ENCODE peak calls at places on chromosomes 5 and 9, in nine cellular contexts. One of them, this sample, is unnamed.

GRCh38 chr9:113481176-113481805 is 17.8 kb downstream of the RGS3 start:
- DNase-seq in GM13976: no peak
- DNase-seq in hepatic stellate cell: no peak
- DNase-seq in activated T-cell treated with anti-CD3 and anti-CD28 coated beads for 24 hours: no peak
- DNase-seq in GM12891: no peak
- DNase-seq in aorta: no peak
- DNase-seq in pancreas: no peak
- DNase-seq in AG04449: no peak
- DNase-seq in AG08396: no peak
- DNase-seq in this sample: no peak

GRCh38 chr5:39624268-39624886 is 199.6 kb upstream of the DAB2 start:
- DNase-seq in AG08396: peak
- DNase-seq in GM13976: no peak
- DNase-seq in hepatic stellate cell: peak
- DNase-seq in AG04449: no peak
- DNase-seq in pancreas: no peak
- DNase-seq in aorta: no peak
- DNase-seq in activated T-cell treated with anti-CD3 and anti-CD28 coated beads for 24 hours: no peak
- DNase-seq in GM12891: no peak
- DNase-seq in this sample: no peak

GRCh38 chr5:176742246-176743105 is 67.9 kb upstream of the UNC5A start:
- DNase-seq in GM13976: peak
- DNase-seq in pancreas: no peak
- DNase-seq in aorta: no peak
- DNase-seq in activated T-cell treated with anti-CD3 and anti-CD28 coated beads for 24 hours: no peak
- DNase-seq in hepatic stellate cell: no peak
- DNase-seq in AG08396: peak
- DNase-seq in GM12891: no peak
- DNase-seq in AG04449: no peak
- DNase-seq in this sample: no peak

GRCh38 chr9:2771661-2772060 is 54.4 kb downstream of the KCNV2 start:
- DNase-seq in AG04449: no peak
- DNase-seq in GM13976: no peak
- DNase-seq in hepatic stellate cell: no peak
- DNase-seq in aorta: no peak
- DNase-seq in activated T-cell treated with anti-CD3 and anti-CD28 coated beads for 24 hours: no peak
- DNase-seq in pancreas: no peak
- DNase-seq in AG08396: no peak
- DNase-seq in GM12891: no peak
- DNase-seq in this sample: no peak

GRCh38 chr9:116355153-116355827 is 201.7 kb downstream of the PAPPA start:
- DNase-seq in activated T-cell treated with anti-CD3 and anti-CD28 coated beads for 24 hours: no peak
- DNase-seq in hepatic stellate cell: no peak
- DNase-seq in AG08396: peak
- DNase-seq in AG04449: no peak
- DNase-seq in pancreas: no peak
- DNase-seq in GM13976: no peak
- DNase-seq in GM12891: no peak
- DNase-seq in aorta: no peak
- DNase-seq in this sample: no peak

GRCh38 chr5:127088226-127088625 is 14.9 kb upstream of the C5orf63 start:
- DNase-seq in activated T-cell treated with anti-CD3 and anti-CD28 coated beads for 24 hours: no peak
- DNase-seq in GM13976: no peak
- DNase-seq in AG08396: peak
- DNase-seq in AG04449: peak
- DNase-seq in GM12891: no peak
- DNase-seq in aorta: no peak
- DNase-seq in pancreas: no peak
- DNase-seq in hepatic stellate cell: peak
- DNase-seq in this sample: peak

GRCh38 chr9:133943781-133944745 is 48.1 kb downstream of the VAV2 start:
- DNase-seq in GM13976: no peak
- DNase-seq in aorta: peak
- DNase-seq in hepatic stellate cell: no peak
- DNase-seq in AG08396: no peak
- DNase-seq in AG04449: no peak
- DNase-seq in pancreas: peak
- DNase-seq in activated T-cell treated with anti-CD3 and anti-CD28 coated beads for 24 hours: no peak
- DNase-seq in GM12891: no peak
- DNase-seq in this sample: no peak

GRCh38 chr5:91052977-91053732 is 330.0 kb downstream of the ARRDC3 start:
- DNase-seq in aorta: no peak
- DNase-seq in activated T-cell treated with anti-CD3 and anti-CD28 coated beads for 24 hours: no peak
- DNase-seq in GM12891: no peak
- DNase-seq in pancreas: no peak
- DNase-seq in AG04449: no peak
- DNase-seq in hepatic stellate cell: no peak
- DNase-seq in GM13976: no peak
- DNase-seq in AG08396: no peak
- DNase-seq in this sample: no peak

GRCh38 chr5:116942622-116943021 is 368.0 kb upstream of the SEMA6A start:
- DNase-seq in hepatic stellate cell: no peak
- DNase-seq in pancreas: no peak
- DNase-seq in activated T-cell treated with anti-CD3 and anti-CD28 coated beads for 24 hours: no peak
- DNase-seq in AG08396: no peak
- DNase-seq in AG04449: no peak
- DNase-seq in GM12891: no peak
- DNase-seq in aorta: no peak
- DNase-seq in GM13976: no peak
- DNase-seq in this sample: no peak

GRCh38 chr9:126613656-126614055 is at the start of gene LMX1B:
- DNase-seq in activated T-cell treated with anti-CD3 and anti-CD28 coated beads for 24 hours: no peak
- DNase-seq in GM12891: peak
- DNase-seq in pancreas: peak
- DNase-seq in aorta: no peak
- DNase-seq in hepatic stellate cell: peak
- DNase-seq in AG04449: no peak
- DNase-seq in AG08396: no peak
- DNase-seq in GM13976: no peak
- DNase-seq in this sample: no peak

GRCh38 chr5:61313960-61314681 is 17.9 kb upstream of the ZSWIM6 start:
- DNase-seq in GM13976: no peak
- DNase-seq in GM12891: no peak
- DNase-seq in AG04449: peak
- DNase-seq in hepatic stellate cell: peak
- DNase-seq in pancreas: no peak
- DNase-seq in AG08396: peak
- DNase-seq in aorta: peak
- DNase-seq in activated T-cell treated with anti-CD3 and anti-CD28 coated beads for 24 hours: no peak
- DNase-seq in this sample: no peak

GRCh38 chr5:90020575-90021535 is 388.7 kb downstream of the CETN3 start:
- DNase-seq in AG04449: peak
- DNase-seq in GM13976: peak
- DNase-seq in aorta: no peak
- DNase-seq in AG08396: peak
- DNase-seq in hepatic stellate cell: peak
- DNase-seq in GM12891: no peak
- DNase-seq in activated T-cell treated with anti-CD3 and anti-CD28 coated beads for 24 hours: no peak
- DNase-seq in pancreas: no peak
- DNase-seq in this sample: peak

GRCh38 chr5:131229623-131230022 is 34.2 kb upstream of the CDC42SE2 start:
- DNase-seq in pancreas: no peak
- DNase-seq in GM12891: no peak
- DNase-seq in aorta: no peak
- DNase-seq in AG04449: no peak
- DNase-seq in GM13976: no peak
- DNase-seq in AG08396: no peak
- DNase-seq in activated T-cell treated with anti-CD3 and anti-CD28 coated beads for 24 hours: no peak
- DNase-seq in hepatic stellate cell: no peak
- DNase-seq in this sample: no peak

GRCh38 chr9:116943970-116944369 is 256.9 kb downstream of the TRIM32 start:
- DNase-seq in activated T-cell treated with anti-CD3 and anti-CD28 coated beads for 24 hours: no peak
- DNase-seq in aorta: no peak
- DNase-seq in AG04449: no peak
- DNase-seq in AG08396: no peak
- DNase-seq in hepatic stellate cell: no peak
- DNase-seq in GM12891: no peak
- DNase-seq in GM13976: no peak
- DNase-seq in pancreas: no peak
- DNase-seq in this sample: no peak

This sample was measured in AG09309.